ENCODE peak calls at places on chromosomes 7 and 10, in eight cellular contexts. L is AG04450, K is esophagus squamous epithelium, N is breast epithelium, Z is PC-3, P is heart left ventricle, J is cardiac fibroblast, M is cardiac muscle cell. R is an unnamed sample.

GRCh38 chr10:129832582-129833249 is 131.4 kb downstream of the EBF3 start:
- DNase-seq in M (no peak), N (peak), K (no peak), L (no peak), P (no peak), Z (no peak), J (no peak), R (no peak)

GRCh38 chr7:106139253-106140251 is 27.4 kb upstream of the SYPL1 start:
- DNase-seq in Z (no peak), K (no peak), J (peak), M (peak), P (peak), L (no peak), N (no peak), R (no peak)

GRCh38 chr10:111113961-111114830 is 37.4 kb downstream of the ADRA2A start:
- DNase-seq in Z (no peak), N (no peak), P (no peak), J (no peak), L (no peak), M (no peak), K (no peak), R (no peak)

GRCh38 chr7:157355784-157356511 is 19.1 kb downstream of the DNAJB6 start:
- DNase-seq in M (no peak), N (peak), Z (peak), L (no peak), K (no peak), J (peak), P (peak), R (peak)

GRCh38 chr10:90787906-90788491 is 69.8 kb downstream of the HTR7 start:
- DNase-seq in J (peak), N (no peak), M (peak), K (no peak), Z (peak), L (no peak), P (no peak), R (no peak)

GRCh38 chr10:65805993-65806392 is 1119.8 kb upstream of the LRRTM3 start:
- DNase-seq in P (no peak), M (peak), K (no peak), Z (peak), N (no peak), L (no peak), J (no peak), R (no peak)

GRCh38 chr10:13338337-13339128 is 9.6 kb downstream of the SEPHS1 start:
- DNase-seq in K (no peak), P (no peak), Z (no peak), J (no peak), N (no peak), L (no peak), M (peak), R (no peak)

GRCh38 chr7:519429-519973 is at the start of gene PDGFA:
- DNase-seq in M (peak), K (no peak), L (no peak), J (peak), Z (peak), P (peak), N (no peak), R (no peak)

GRCh38 chr7:151408839-151409554 is 841 bp downstream of the WDR86 start:
- DNase-seq in M (peak), J (no peak), N (peak), L (no peak), Z (no peak), P (no peak), K (no peak), R (peak)

GRCh38 chr7:2255145-2256139 is 13.4 kb downstream of the NUDT1 start:
- DNase-seq in K (no peak), J (no peak), M (no peak), L (no peak), P (no peak), N (no peak), Z (peak), R (peak)

GRCh38 chr7:596819-597182 is 77.2 kb upstream of the PDGFA start:
- DNase-seq in L (no peak), M (no peak), K (no peak), Z (no peak), P (no peak), J (no peak), N (no peak), R (no peak)

GRCh38 chr7:155371884-155372781 is 74.5 kb downstream of the INSIG1 start:
- DNase-seq in J (no peak), P (no peak), Z (no peak), N (no peak), M (no peak), K (no peak), L (no peak), R (no peak)

GRCh38 chr10:129926066-129927055 is 37.7 kb downstream of the EBF3 start:
- DNase-seq in P (no peak), K (no peak), Z (no peak), J (no peak), N (no peak), L (no peak), M (no peak), R (no peak)

GRCh38 chr7:19410096-19410495 is 264.9 kb upstream of the FERD3L start:
- DNase-seq in L (no peak), M (peak), P (no peak), K (no peak), N (no peak), Z (no peak), J (peak), R (no peak)

GRCh38 chr10:113087082-113088029 is 137.3 kb downstream of the TCF7L2 start:
- DNase-seq in Z (peak), J (peak), M (peak), N (no peak), L (peak), P (no peak), K (no peak), R (peak)

GRCh38 chr7:150716368-150716767 is at the start of gene GIMAP1:
- DNase-seq in M (no peak), K (no peak), N (no peak), P (peak), J (no peak), Z (no peak), L (no peak), R (no peak)

GRCh38 chr7:145219461-145219860 is 383.6 kb upstream of the TPK1 start:
- DNase-seq in K (no peak), Z (no peak), L (no peak), M (peak), P (no peak), N (no peak), J (peak), R (no peak)

GRCh38 chr10:102615361-102615760 is 28.9 kb upstream of the TRIM8 start:
- DNase-seq in M (no peak), K (no peak), P (no peak), J (no peak), L (no peak), Z (no peak), N (no peak), R (no peak)

GRCh38 chr7:30563326-30563942 is 31.2 kb upstream of the GARS1 start:
- DNase-seq in M (no peak), N (peak), K (no peak), J (peak), L (no peak), Z (peak), P (no peak), R (peak)

GRCh38 chr7:3039787-3040186 is 3.9 kb downstream of the CARD11 start:
- DNase-seq in J (no peak), P (no peak), N (no peak), Z (no peak), M (no peak), K (no peak), L (no peak), R (no peak)

GRCh38 chr10:50416181-50416824 is 165.0 kb upstream of the ASAH2 start:
- DNase-seq in J (peak), N (no peak), K (no peak), L (no peak), Z (no peak), M (no peak), P (no peak), R (no peak)

GRCh38 chr10:14261341-14261740 is 69.4 kb downstream of the FRMD4A start:
- DNase-seq in L (no peak), Z (no peak), K (no peak), P (no peak), N (no peak), M (no peak), J (no peak), R (no peak)

GRCh38 chr10:5107860-5108526 is 13.8 kb downstream of the AKR1C3 start:
- DNase-seq in N (no peak), M (no peak), L (no peak), K (no peak), J (no peak), P (no peak), Z (no peak), R (no peak)

GRCh38 chr10:64503429-64503828 is 982.2 kb downstream of the REEP3 start:
- DNase-seq in J (no peak), N (no peak), L (no peak), Z (peak), P (no peak), K (no peak), M (no peak), R (no peak)

GRCh38 chr10:58512470-58513188 is at the start of gene BICC1:
- DNase-seq in K (no peak), J (no peak), P (peak), N (peak), Z (peak), L (no peak), M (peak), R (no peak)

GRCh38 chr7:87347207-87347606 is 1.7 kb downstream of the CROT start:
- DNase-seq in Z (no peak), J (no peak), M (no peak), N (no peak), P (no peak), K (no peak), L (no peak), R (no peak)

GRCh38 chr10:102231357-102232318 is 5.5 kb downstream of the ELOVL3 start:
- DNase-seq in K (no peak), Z (peak), L (no peak), N (no peak), M (peak), P (peak), J (peak), R (peak)

GRCh38 chr7:40885503-40885902 is 750.7 kb downstream of the SUGCT start:
- DNase-seq in L (no peak), J (peak), N (no peak), Z (peak), K (no peak), P (no peak), M (peak), R (peak)

GRCh38 chr10:58477902-58478301 is 34.8 kb upstream of the BICC1 start:
- DNase-seq in P (no peak), L (no peak), K (no peak), J (no peak), Z (no peak), M (peak), N (no peak), R (no peak)

GRCh38 chr7:131219277-131220041 is 108.2 kb upstream of the MKLN1 start:
- DNase-seq in Z (no peak), L (no peak), K (no peak), M (peak), P (peak), N (peak), J (peak), R (no peak)

GRCh38 chr10:63146503-63146902 is 13.4 kb downstream of the NRBF2 start:
- DNase-seq in L (no peak), Z (no peak), K (no peak), N (no peak), P (no peak), M (no peak), J (no peak), R (no peak)

GRCh38 chr7:35037526-35038339 is 448 bp upstream of the DPY19L1 start:
- DNase-seq in M (peak), N (peak), L (peak), Z (peak), K (peak), P (peak), J (peak), R (peak)

GRCh38 chr7:35036361-35037171 is 719 bp downstream of the DPY19L1 start:
- DNase-seq in Z (peak), J (peak), M (peak), K (peak), N (no peak), L (no peak), P (peak), R (peak)

GRCh38 chr7:35038340-35038738 is 1.1 kb upstream of the DPY19L1 start:
- DNase-seq in J (no peak), K (no peak), M (no peak), L (no peak), N (no peak), Z (no peak), P (no peak), R (no peak)

GRCh38 chr7:35037211-35037525 is at the start of gene DPY19L1:
- DNase-seq in M (no peak), J (no peak), L (no peak), N (no peak), Z (no peak), P (no peak), K (no peak), R (no peak)

DNA sequence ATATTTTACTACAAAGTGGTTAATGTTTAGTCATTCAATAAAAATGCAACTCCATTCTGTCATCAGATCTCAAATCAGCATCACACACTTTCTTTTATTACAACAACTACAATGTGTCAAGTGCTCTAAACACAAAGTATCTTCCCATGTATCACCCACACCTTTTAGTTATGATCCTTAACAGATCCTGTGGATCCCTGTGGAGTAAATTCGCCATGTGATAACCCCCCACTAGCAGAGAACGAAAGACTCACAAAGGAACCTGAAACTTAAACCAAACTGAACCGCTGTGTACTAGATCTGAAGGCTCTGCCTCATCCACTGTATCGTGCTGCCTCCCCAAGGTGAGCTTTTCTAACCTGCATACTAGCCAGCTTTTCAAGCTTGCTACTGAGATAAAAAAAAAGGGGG is 1.8 kb downstream of the DPY19L1 start:
- DNase-seq in K (no peak), J (peak), Z (peak), P (no peak), N (no peak), M (peak), L (no peak), R (peak)
- TF ChIP-seq CTCF in K (no peak), J (peak), Z (peak), P (no peak), N (no peak), M (peak), L (no peak), R (peak)

DNA sequence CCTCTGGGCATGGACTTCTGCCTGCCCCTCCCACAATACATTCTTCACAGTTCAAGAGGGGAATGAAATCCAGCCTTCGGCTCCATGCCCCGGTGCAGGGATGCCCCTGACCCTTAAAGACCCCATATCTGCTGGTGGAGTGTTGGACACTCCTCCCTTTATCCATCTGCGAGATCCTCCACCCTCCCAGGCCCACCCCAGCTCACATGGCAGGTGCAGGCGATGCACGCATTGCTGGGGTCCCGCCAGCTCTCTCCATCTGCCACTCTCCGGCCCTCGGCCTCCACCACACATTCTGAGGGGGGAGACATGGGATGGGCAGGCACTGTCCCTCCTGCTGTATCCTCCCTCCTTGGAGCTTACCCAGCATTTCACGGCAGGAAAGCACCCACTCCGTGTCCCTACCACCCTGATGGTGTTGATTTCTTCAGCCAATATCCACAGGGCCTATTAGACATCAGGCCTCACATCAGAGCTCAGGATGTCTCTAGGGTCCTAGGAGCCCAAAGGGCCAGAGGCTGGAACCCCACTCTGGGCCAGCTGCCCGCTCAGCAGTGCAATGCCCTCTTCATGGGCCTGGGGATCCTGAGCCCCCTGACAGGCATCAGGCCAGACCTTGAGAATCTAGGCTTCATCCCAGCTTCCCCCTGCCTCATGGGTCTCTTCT is 18.3 kb downstream of the ATP6V1F start:
- DNase-seq in M (no peak), N (no peak), J (no peak), K (no peak), P (no peak), Z (no peak), L (no peak), R (no peak)
- H3K4me3 ChIP-seq in M (no peak), N (no peak), J (no peak), K (no peak), P (no peak), Z (no peak), L (no peak), R (no peak)

DNA sequence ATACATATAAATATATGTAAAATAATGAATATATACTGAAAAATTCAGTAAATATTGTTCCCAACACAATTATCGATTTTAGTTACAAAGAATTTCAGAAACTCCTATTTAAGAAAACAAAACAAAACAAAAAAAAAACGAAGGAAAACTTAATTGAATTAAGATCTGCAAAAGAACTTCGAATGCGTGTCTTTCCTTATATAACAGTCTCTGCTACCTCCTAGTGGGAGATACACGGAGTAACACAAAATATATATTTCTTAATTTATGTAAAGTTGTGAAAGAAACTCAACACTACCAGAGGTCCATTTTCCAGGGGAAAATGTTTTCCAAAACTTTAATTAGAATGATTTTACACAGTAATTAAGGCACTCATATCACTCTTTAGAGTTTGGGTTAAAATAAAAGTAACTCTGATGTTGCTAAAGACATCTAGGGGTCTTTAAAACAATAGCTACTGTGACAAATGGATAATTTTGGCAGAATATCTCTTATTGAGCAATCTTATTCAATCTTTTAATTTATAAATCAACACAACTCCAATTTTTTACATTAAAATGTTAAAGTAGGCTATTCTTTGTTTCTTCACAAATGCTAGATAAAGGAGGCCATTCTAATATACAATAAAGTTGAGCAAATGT is 41.6 kb downstream of the NEBL start:
- DNase-seq in K (no peak), J (peak), P (no peak), Z (peak), L (peak), N (no peak), M (peak), R (no peak)
- TF ChIP-seq CTCF in K (peak), J (peak), P (no peak), Z (peak), L (peak), N (no peak), M (peak), R (peak)

DNA sequence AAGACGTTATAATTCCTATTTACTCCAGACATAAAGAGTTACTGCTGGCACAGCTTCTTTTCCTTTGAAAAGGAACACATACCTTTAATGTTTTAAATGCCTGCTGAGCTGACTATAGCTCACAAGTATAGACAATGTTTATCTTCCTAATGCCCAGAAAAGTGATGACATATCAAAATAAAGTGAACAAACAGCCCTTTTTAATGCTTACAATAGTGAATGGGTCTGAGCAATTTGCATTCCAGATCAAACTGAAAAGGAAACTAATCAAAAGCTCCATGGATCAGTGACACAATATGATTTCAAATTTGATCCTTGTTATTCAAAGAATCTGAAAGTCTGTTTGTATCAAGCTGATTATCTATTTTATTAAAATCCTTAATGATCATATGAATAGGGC is 233.6 kb upstream of the SEMA3E start:
- DNase-seq in L (no peak), J (peak), K (no peak), N (no peak), P (no peak), M (no peak), Z (no peak), R (no peak)
- H3K4me3 ChIP-seq in L (no peak), J (no peak), K (no peak), N (no peak), P (no peak), M (no peak), Z (no peak), R (no peak)

GRCh38 chr7:35755711-35756110 is 45.1 kb upstream of the SEPTIN7 start:
- DNase-seq in K (no peak), M (peak), P (no peak), J (peak), L (no peak), Z (no peak), N (no peak), R (no peak)
- TF ChIP-seq CTCF in K (no peak), M (no peak), P (no peak), J (no peak), L (no peak), Z (no peak), N (no peak), R (no peak)

GRCh38 chr7:153891990-153892389 is 160.2 kb upstream of the DPP6 start:
- DNase-seq in J (no peak), M (no peak), Z (no peak), P (no peak), N (no peak), K (no peak), L (no peak), R (no peak)

GRCh38 chr7:153886506-153887391 is 165.4 kb upstream of the DPP6 start:
- DNase-seq in N (no peak), M (no peak), J (no peak), K (no peak), L (no peak), Z (no peak), P (no peak), R (no peak)

GRCh38 chr7:153887756-153888591 is 164.2 kb upstream of the DPP6 start:
- DNase-seq in K (no peak), P (no peak), N (no peak), M (no peak), L (no peak), J (no peak), Z (no peak), R (no peak)

GRCh38 chr7:153886121-153886505 is 166.1 kb upstream of the DPP6 start:
- DNase-seq in K (no peak), L (no peak), M (no peak), Z (no peak), P (no peak), J (no peak), N (no peak), R (no peak)
- H3K4me3 ChIP-seq in K (no peak), L (no peak), M (no peak), Z (no peak), P (no peak), J (no peak), N (no peak), R (no peak)

GRCh38 chr7:146331369-146331768 is 214.8 kb downstream of the CNTNAP2 start:
- DNase-seq in Z (no peak), P (no peak), L (no peak), J (no peak), K (no peak), M (no peak), N (no peak), R (no peak)
- TF ChIP-seq CTCF in Z (no peak), P (no peak), L (no peak), J (no peak), K (no peak), M (no peak), N (no peak), R (no peak)

DNA sequence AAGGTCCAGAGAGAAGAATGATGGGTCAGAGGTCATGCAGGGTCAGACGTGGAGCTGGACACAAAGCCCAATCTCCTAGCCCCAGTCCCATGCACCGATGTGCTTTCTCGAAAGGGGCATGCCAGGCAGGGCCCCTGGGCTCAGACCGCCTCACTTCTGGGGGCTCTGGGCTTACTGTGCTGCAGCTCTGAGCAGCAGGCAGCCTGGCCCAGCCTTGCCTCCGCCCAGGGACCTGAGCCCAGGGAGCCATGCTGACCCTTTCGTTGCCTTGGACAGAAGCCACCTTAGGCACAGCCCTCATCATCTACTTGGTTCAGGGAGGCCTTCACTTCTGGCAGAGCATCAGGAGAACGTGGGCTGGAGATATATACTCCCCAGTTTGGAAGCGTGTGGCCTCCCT is 161.2 kb downstream of the GRK5 start:
- DNase-seq in L (no peak), P (no peak), J (no peak), Z (no peak), K (no peak), N (no peak), M (no peak), R (no peak)
- H3K4me3 ChIP-seq in L (no peak), P (no peak), J (no peak), Z (no peak), K (no peak), N (no peak), M (no peak), R (no peak)